ENCODE peak calls at places on chromosomes 12 and 14, in ten cellular contexts. B is RWPE1, Z is BJ, V is dorsolateral prefrontal cortex, F is AG10803, N is dermis microvascular lymphatic vessel endothelial cell, Q is occipital lobe, J is mesenchymal stem cell, R is MV-4-11, P is upper lobe of left lung. Y is an unnamed sample.

GRCh38 chr14:91395998-91396660 is 21.5 kb downstream of the CCDC88C start:
- DNase-seq in B (peak), Z (no peak), V (no peak), F (no peak), N (no peak), Q (no peak), J (no peak), R (peak), P (no peak), Y (no peak)

GRCh38 chr12:32455607-32456063 is 56.3 kb downstream of the FGD4 start:
- DNase-seq in B (peak), Z (peak), V (no peak), F (peak), N (peak), Q (no peak), J (peak), R (peak), P (no peak), Y (no peak)

GRCh38 chr14:74552623-74553022 is 59.1 kb downstream of the ISCA2 start:
- DNase-seq in B (no peak), Z (no peak), V (no peak), F (peak), N (peak), Q (no peak), J (no peak), R (no peak), P (peak), Y (no peak)

GRCh38 chr14:23827100-23827892 is 126.3 kb upstream of the DHRS4 start:
- DNase-seq in B (no peak), Z (no peak), V (no peak), F (no peak), N (no peak), Q (no peak), J (no peak), R (peak), P (no peak), Y (no peak)

GRCh38 chr14:24179961-24180726 is 8.3 kb downstream of the REC8 start:
- DNase-seq in B (no peak), Z (peak), V (no peak), F (peak), N (peak), Q (peak), J (peak), R (no peak), P (no peak), Y (no peak)

GRCh38 chr12:111578971-111579340 is 20.2 kb downstream of the ATXN2 start:
- DNase-seq in B (no peak), Z (no peak), V (no peak), F (no peak), N (no peak), Q (no peak), J (peak), R (no peak), P (no peak), Y (no peak)

GRCh38 chr14:90630407-90630806 is 185.8 kb downstream of the TTC7B start:
- DNase-seq in B (no peak), Z (no peak), V (no peak), F (no peak), N (no peak), Q (no peak), J (peak), R (peak), P (peak), Y (no peak)

GRCh38 chr14:88911811-88912210 is 87.4 kb downstream of the TTC8 start:
- DNase-seq in B (no peak), Z (no peak), V (no peak), F (no peak), N (no peak), Q (no peak), J (no peak), R (no peak), P (no peak), Y (no peak)

GRCh38 chr14:64758711-64759554 is 54.7 kb downstream of the PLEKHG3 start:
- DNase-seq in B (peak), Z (peak), V (no peak), F (peak), N (no peak), Q (no peak), J (peak), R (no peak), P (no peak), Y (peak)

GRCh38 chr14:67050892-67051291 is 138.3 kb upstream of the GARIN2 start:
- DNase-seq in B (no peak), Z (no peak), V (no peak), F (no peak), N (no peak), Q (no peak), J (no peak), R (no peak), P (no peak), Y (no peak)

GRCh38 chr12:14845350-14845750 is 2.0 kb upstream of the ART4 start:
- DNase-seq in B (peak), Z (no peak), V (no peak), F (peak), N (peak), Q (no peak), J (peak), R (peak), P (no peak), Y (no peak)

GRCh38 chr14:54493293-54493692 is 4.5 kb upstream of the GMFB start:
- DNase-seq in B (no peak), Z (no peak), V (no peak), F (no peak), N (no peak), Q (no peak), J (no peak), R (no peak), P (no peak), Y (no peak)

GRCh38 chr12:45598761-45599160 is 130.7 kb upstream of the ARID2 start:
- DNase-seq in B (no peak), Z (no peak), V (no peak), F (no peak), N (no peak), Q (no peak), J (peak), R (no peak), P (no peak), Y (no peak)

GRCh38 chr12:117738233-117738632 is 230.6 kb downstream of the KSR2 start:
- DNase-seq in B (no peak), Z (no peak), V (no peak), F (no peak), N (no peak), Q (no peak), J (no peak), R (no peak), P (no peak), Y (no peak)

GRCh38 chr14:106060576-106060975 is 534.2 kb downstream of the TMEM121 start:
- DNase-seq in B (no peak), Z (no peak), V (no peak), F (no peak), N (no peak), Q (no peak), J (no peak), R (no peak), P (no peak), Y (no peak)

GRCh38 chr14:22976620-22977433 is 5.5 kb downstream of the AJUBA start:
- DNase-seq in B (no peak), Z (no peak), V (peak), F (peak), N (peak), Q (no peak), J (peak), R (no peak), P (peak), Y (no peak)

GRCh38 chr14:44662250-44662891 is 155.3 kb upstream of the FSCB start:
- DNase-seq in B (no peak), Z (no peak), V (no peak), F (no peak), N (no peak), Q (no peak), J (no peak), R (peak), P (no peak), Y (no peak)

GRCh38 chr14:56300495-56300894 is 182.3 kb downstream of the PELI2 start:
- DNase-seq in B (no peak), Z (no peak), V (no peak), F (peak), N (no peak), Q (no peak), J (peak), R (no peak), P (no peak), Y (no peak)

GRCh38 chr12:93500201-93500600 is 32.9 kb downstream of the MRPL42 start:
- DNase-seq in B (no peak), Z (no peak), V (no peak), F (no peak), N (no peak), Q (no peak), J (no peak), R (no peak), P (no peak), Y (no peak)

GRCh38 chr12:93946542-93947150 is 201.7 kb upstream of the PLXNC1 start:
- DNase-seq in B (peak), Z (no peak), V (no peak), F (peak), N (no peak), Q (no peak), J (no peak), R (no peak), P (no peak), Y (peak)

GRCh38 chr12:79156846-79157463 is 292.4 kb downstream of the SYT1 start:
- DNase-seq in B (no peak), Z (no peak), V (no peak), F (no peak), N (no peak), Q (no peak), J (no peak), R (no peak), P (no peak), Y (no peak)

GRCh38 chr12:100404769-100405407 is 48.0 kb downstream of the SLC17A8 start:
- DNase-seq in B (peak), Z (no peak), V (no peak), F (peak), N (peak), Q (no peak), J (peak), R (peak), P (peak), Y (no peak)

GRCh38 chr14:77843155-77843554 is 43.2 kb downstream of the ADCK1 start:
- DNase-seq in B (no peak), Z (no peak), V (no peak), F (no peak), N (no peak), Q (no peak), J (no peak), R (peak), P (no peak), Y (no peak)

GRCh38 chr12:22283006-22283506 is 51.5 kb downstream of the ST8SIA1 start:
- DNase-seq in B (no peak), Z (peak), V (no peak), F (peak), N (peak), Q (no peak), J (peak), R (no peak), P (no peak), Y (no peak)

GRCh38 chr12:53538209-53538689 is 31.0 kb upstream of the NPFF start:
- DNase-seq in B (no peak), Z (peak), V (no peak), F (peak), N (peak), Q (no peak), J (peak), R (peak), P (no peak), Y (no peak)

GRCh38 chr12:115569694-115570093 is 707.8 kb downstream of the MED13L start:
- DNase-seq in B (no peak), Z (no peak), V (peak), F (no peak), N (no peak), Q (no peak), J (no peak), R (no peak), P (no peak), Y (no peak)

GRCh38 chr14:92531151-92531873 is 17.7 kb downstream of the RIN3 start:
- DNase-seq in B (no peak), Z (no peak), V (no peak), F (no peak), N (peak), Q (no peak), J (no peak), R (peak), P (peak), Y (no peak)

GRCh38 chr12:53995311-53996187 is 4.4 kb upstream of the HOXC9 start:
- DNase-seq in B (peak), Z (no peak), V (no peak), F (peak), N (no peak), Q (no peak), J (peak), R (peak), P (no peak), Y (no peak)

GRCh38 chr12:26125451-26126339 is 858 bp upstream of the BHLHE41 start:
- DNase-seq in B (peak), Z (no peak), V (peak), F (peak), N (peak), Q (peak), J (peak), R (peak), P (peak), Y (peak)

GRCh38 chr12:52390739-52391617 is 5.5 kb upstream of the KRT84 start:
- DNase-seq in B (no peak), Z (no peak), V (peak), F (peak), N (peak), Q (no peak), J (peak), R (no peak), P (no peak), Y (no peak)

GRCh38 chr12:105194947-105195346 is 41.0 kb downstream of the APPL2 start:
- DNase-seq in B (no peak), Z (no peak), V (no peak), F (no peak), N (no peak), Q (no peak), J (no peak), R (no peak), P (no peak), Y (no peak)

GRCh38 chr14:33964599-33965317 is 13.9 kb upstream of the EGLN3 start:
- DNase-seq in B (no peak), Z (no peak), V (no peak), F (no peak), N (no peak), Q (no peak), J (no peak), R (no peak), P (no peak), Y (no peak)

GRCh38 chr12:132449565-132450390 is 40.2 kb upstream of the FBRSL1 start:
- DNase-seq in B (no peak), Z (no peak), V (no peak), F (no peak), N (no peak), Q (no peak), J (no peak), R (no peak), P (no peak), Y (no peak)

GRCh38 chr12:88562151-88562550 is 18.1 kb downstream of the KITLG start:
- DNase-seq in B (no peak), Z (no peak), V (no peak), F (no peak), N (no peak), Q (no peak), J (no peak), R (no peak), P (no peak), Y (no peak)

GRCh38 chr12:6294533-6295186 is 15.8 kb upstream of the PLEKHG6 start:
- DNase-seq in B (no peak), Z (no peak), V (no peak), F (no peak), N (no peak), Q (no peak), J (peak), R (peak), P (no peak), Y (no peak)

GRCh38 chr12:79055926-79056674 is 191.5 kb downstream of the SYT1 start:
- DNase-seq in B (peak), Z (peak), V (no peak), F (no peak), N (peak), Q (no peak), J (peak), R (no peak), P (no peak), Y (peak)

GRCh38 chr12:67621112-67621511 is 27.4 kb upstream of the DYRK2 start:
- DNase-seq in B (no peak), Z (no peak), V (no peak), F (no peak), N (no peak), Q (no peak), J (peak), R (no peak), P (no peak), Y (no peak)

Y was measured in epithelial cell of prostate.